ENCODE peak calls at places on chromosomes 5 and 9, in four cellular contexts. T, V, N and P are unnamed samples.
A peak's percentile ranks its signal among the peaks of the same experiment; 100 is the strongest.

GRCh38 chr9:123834907-123835562 is 94.9 kb downstream of the DENND1A start:
- DNase-seq in T (no peak), V (peak; percentile 9), N (no peak), P (peak; percentile 34)

GRCh38 chr9:87107072-87107471 is 159.8 kb upstream of the GAS1 start:
- DNase-seq in T (peak; percentile 23), V (no peak), N (no peak), P (no peak)

GRCh38 chr9:133290751-133291302 is 15.8 kb upstream of the ABO start:
- DNase-seq in T (no peak), V (no peak), N (no peak), P (no peak)

GRCh38 chr5:150350524-150351344 is 6.8 kb upstream of the TCOF1 start:
- DNase-seq in T (peak; percentile 62), V (peak; percentile 80), N (peak; percentile 91), P (peak; percentile 13)

GRCh38 chr5:141934099-141934844 is 10.6 kb downstream of the DELE1 start:
- DNase-seq in T (no peak), V (peak; percentile 35), N (no peak), P (no peak)

GRCh38 chr5:21154526-21154925 is 1166.5 kb upstream of the CDH18 start:
- DNase-seq in T (no peak), V (no peak), N (no peak), P (no peak)

GRCh38 chr9:109880276-109881169 is 100.5 kb downstream of the PALM2AKAP2 start:
- DNase-seq in T (peak; percentile 39), V (peak; percentile 63), N (peak; percentile 7), P (no peak)

GRCh38 chr5:60671899-60672692 is 27.9 kb downstream of the DEPDC1B start:
- DNase-seq in T (no peak), V (no peak), N (peak; percentile 98), P (no peak)

GRCh38 chr9:4011062-4011461 is 288.8 kb downstream of the GLIS3 start:
- DNase-seq in T (no peak), V (no peak), N (no peak), P (no peak)

GRCh38 chr5:146533260-146533857 is 17.4 kb upstream of the GPR151 start:
- DNase-seq in T (peak; percentile 60), V (peak; percentile 57), N (peak; percentile 66), P (peak; percentile 44)

GRCh38 chr9:122193651-122194050 is 33.9 kb downstream of the MORN5 start:
- DNase-seq in T (no peak), V (no peak), N (no peak), P (no peak)

GRCh38 chr9:122191519-122191918 is 31.8 kb downstream of the MORN5 start:
- DNase-seq in T (no peak), V (no peak), N (no peak), P (no peak)

GRCh38 chr9:122192914-122193525 is 33.3 kb downstream of the MORN5 start:
- DNase-seq in T (no peak), V (no peak), N (no peak), P (no peak)

GRCh38 chr9:122190597-122191381 is 31.1 kb downstream of the MORN5 start:
- DNase-seq in T (no peak), V (no peak), N (peak; percentile 52), P (no peak)

GRCh38 chr9:122192261-122192875 is 32.7 kb downstream of the MORN5 start:
- DNase-seq in T (no peak), V (no peak), N (no peak), P (no peak)
- TF ChIP-seq CBX5 in T (no peak), V (no peak), N (no peak), P (no peak)

DNA sequence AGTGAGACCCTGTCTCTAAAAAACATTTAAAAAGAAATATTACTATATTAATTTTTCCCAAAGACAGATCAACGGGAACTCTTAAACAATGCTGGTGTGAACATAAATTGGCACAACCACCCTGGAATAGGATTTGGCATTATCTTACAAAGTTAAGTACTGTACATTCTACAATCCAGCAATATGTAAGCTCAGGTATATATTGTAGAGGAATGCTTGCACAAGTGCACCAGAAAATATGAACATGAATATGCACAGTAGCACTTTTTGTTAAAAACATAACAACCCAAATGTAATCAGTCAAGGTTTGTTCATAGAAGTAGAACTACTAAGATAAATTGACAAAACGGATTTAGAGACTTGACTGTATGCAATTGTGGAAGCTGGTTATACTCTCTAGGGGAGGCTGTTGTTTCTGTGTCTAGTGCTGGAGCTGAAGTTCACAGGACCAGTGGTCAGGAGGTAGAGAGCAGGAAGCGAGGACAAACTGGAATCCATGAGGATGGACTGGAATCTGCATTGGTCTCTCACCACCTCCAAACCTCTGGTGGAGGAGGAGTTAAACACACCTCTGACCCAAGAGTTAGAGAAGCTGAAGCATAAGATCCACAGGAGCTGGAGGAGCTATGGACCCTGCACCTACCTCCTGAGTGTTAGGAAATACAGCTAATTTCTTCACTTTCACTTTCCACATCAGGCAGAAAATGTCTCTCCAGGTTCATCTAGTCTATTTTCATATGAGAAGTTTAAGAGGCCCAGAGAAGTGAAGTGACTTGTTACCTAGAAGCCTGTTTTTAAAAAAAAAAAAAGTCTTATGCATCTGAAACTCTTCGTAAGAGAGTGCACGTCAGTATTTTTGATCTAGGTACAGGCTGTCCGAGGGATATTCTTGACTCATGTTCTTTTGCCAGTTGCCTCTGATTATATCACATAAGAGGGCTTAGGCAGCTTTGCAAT is 20.3 kb upstream of the RIC1 start:
- DNase-seq in T (no peak), V (no peak), N (peak; percentile 49), P (no peak)
- TF ChIP-seq CBX5 in T (no peak), V (no peak), N (no peak), P (no peak)

DNA sequence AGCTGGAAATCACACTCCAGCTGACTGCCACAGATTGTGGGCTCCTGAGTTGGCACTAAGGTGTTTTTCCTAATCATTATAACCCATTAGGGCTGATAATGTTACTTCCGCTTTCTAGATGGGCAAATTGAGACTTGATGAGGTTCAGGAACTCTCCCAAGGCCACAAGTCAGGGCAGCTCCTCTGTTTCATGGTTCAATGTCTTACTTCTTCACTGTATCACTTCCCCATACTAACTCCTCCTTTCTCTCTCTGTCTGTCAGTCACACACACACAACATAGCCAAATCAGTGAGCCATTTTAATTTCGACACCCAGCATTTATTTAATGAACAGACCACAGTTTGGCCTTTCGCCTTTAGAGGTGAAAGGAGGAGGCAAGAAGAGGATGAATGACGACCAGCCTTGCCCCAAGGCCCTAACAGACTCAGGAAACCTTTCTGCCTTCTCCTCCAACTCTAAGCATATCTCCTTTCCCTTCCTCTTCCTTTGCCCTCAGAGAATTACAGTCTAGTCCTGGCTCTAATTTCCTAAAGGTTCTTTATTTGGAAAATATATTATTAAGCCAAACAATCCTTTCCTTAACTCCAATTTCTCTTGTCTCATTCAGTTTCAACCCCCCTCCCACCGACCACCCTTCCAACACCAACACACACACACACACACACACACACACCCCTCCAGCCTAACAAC is 18.0 kb upstream of the TRAF1 start:
- DNase-seq in T (no peak), V (no peak), N (no peak), P (peak; percentile 96)
- TF ChIP-seq CBX5 in T (no peak), V (no peak), N (no peak), P (no peak)

GRCh38 chr5:123754167-123754840 is 242.3 kb downstream of the CSNK1G3 start:
- DNase-seq in T (no peak), V (no peak), N (no peak), P (no peak)

GRCh38 chr5:123756325-123756664 is 244.3 kb downstream of the CSNK1G3 start:
- DNase-seq in T (no peak), V (no peak), N (no peak), P (no peak)

GRCh38 chr5:123754903-123755302 is 242.9 kb downstream of the CSNK1G3 start:
- DNase-seq in T (no peak), V (no peak), N (no peak), P (no peak)

GRCh38 chr5:123753349-123754166 is 241.6 kb downstream of the CSNK1G3 start:
- DNase-seq in T (no peak), V (no peak), N (no peak), P (no peak)

DNA sequence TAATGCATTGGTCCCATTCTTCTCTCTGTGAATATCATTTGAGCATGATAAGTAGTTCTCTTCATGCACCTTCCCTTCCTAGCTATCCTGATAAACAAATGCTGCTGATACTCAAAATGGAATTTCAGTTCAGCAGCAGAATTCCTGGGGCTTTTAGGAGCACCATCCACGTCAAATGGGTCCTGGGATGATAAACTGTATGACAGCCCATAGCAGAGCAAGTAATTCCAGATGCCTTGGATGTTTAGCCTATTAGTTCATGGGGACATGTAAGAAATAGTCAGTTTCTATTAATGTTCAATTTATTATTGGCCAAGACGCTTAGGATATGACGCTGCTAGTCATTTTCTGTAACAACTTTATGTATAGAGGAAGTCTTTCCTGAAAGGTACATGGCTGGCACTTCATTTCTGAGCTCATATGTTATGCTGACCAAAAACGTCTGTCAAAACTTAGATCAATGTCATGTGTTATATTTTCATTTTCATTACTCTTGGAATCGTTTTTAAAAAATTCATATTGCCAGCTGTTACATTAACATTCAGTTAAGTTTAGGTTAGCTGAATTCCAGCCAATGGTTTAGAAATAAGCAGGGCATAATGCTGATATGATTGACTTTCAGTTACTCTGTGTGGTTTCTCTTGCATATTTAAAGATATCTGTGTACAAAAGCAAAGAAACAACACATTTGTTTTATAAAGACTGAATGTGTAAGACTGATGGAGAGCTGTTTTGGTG is 243.8 kb downstream of the CSNK1G3 start:
- DNase-seq in T (no peak), V (no peak), N (no peak), P (no peak)
- TF ChIP-seq CBX5 in T (no peak), V (no peak), N (no peak), P (no peak)

DNA sequence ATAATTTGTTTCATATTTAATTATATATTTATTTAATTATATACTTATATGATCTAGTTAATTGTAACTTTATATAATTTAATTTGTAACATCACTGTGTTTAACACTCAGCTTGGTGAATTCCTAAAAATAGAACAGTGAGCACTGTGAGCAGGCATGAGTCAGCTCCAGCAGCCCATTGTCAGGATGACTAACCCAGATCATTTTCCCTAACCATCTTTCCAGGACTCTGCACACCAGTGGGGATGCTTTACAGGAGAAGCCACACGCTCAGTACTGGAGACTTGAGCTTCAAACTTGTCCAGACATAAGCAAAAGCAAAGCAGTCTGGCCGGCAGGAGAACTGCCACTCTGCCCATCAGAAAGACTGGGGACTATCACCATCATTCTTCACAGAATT is 446.2 kb upstream of the TRPC7 start:
- DNase-seq in T (no peak), V (no peak), N (no peak), P (no peak)
- TF ChIP-seq CBX5 in T (no peak), V (no peak), N (no peak), P (no peak)

GRCh38 chr9:99015448-99015847 is 71.7 kb downstream of the COL15A1 start:
- DNase-seq in T (no peak), V (no peak), N (no peak), P (no peak)

GRCh38 chr9:99018653-99019052 is 74.9 kb downstream of the COL15A1 start:
- DNase-seq in T (no peak), V (no peak), N (no peak), P (no peak)

GRCh38 chr9:99013550-99013949 is 69.8 kb downstream of the COL15A1 start:
- DNase-seq in T (no peak), V (no peak), N (no peak), P (no peak)

GRCh38 chr9:99016681-99017387 is 73.1 kb downstream of the COL15A1 start:
- DNase-seq in T (no peak), V (no peak), N (no peak), P (no peak)

DNA sequence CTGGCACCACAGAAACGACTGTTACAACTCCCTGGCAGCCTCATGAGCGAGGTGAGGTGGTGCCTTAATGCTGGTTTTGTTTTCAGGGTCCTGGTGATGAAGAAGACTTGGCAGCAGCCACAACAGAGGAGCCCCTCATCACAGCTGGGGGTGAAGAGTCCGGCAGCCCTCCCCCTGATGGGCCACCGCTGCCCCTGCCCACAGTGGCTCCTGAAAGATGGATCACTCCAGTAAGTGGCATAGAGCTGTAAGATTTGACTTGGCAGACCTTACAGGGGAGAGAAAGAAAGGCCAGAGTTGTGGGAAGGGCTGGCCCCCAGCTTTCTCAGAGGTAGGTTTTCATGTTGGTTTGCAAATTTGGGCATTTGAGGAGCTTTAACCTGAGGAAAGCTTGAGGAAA is 72.2 kb downstream of the COL15A1 start:
- DNase-seq in T (no peak), V (no peak), N (no peak), P (no peak)
- TF ChIP-seq CBX5 in T (no peak), V (no peak), N (no peak), P (no peak)